ENCODE peak calls at places on chromosomes 2 and 18, in ten cellular contexts. H is CD4-positive, alpha-beta T cell; C is GM13976; I is endothelial cell of umbilical vein; W is CD8-positive, alpha-beta T cell; Q is MCF 10A; Z is cardiac muscle cell; B is right lobe of liver; A is DND-41; F is AG04449. G is an unnamed sample.

GRCh38 chr2:53036196-53036595 is 731.4 kb upstream of the CHAC2 start:
- DNase-seq in H (no peak), C (no peak), I (no peak), W (no peak), Q (no peak), Z (no peak), B (no peak), A (no peak), F (peak; percentile 83), G (no peak)

GRCh38 chr2:237563816-237564215 is 2.6 kb upstream of the PRLH start:
- DNase-seq in H (no peak), C (no peak), I (peak; percentile 14), W (no peak), Q (peak; percentile 31), Z (peak; percentile 80), B (no peak), A (no peak), F (no peak), G (no peak)

GRCh38 chr2:73089270-73090030 is 17.9 kb upstream of the SFXN5 start:
- DNase-seq in H (no peak), C (no peak), I (peak; percentile 73), W (no peak), Q (peak; percentile 79), Z (no peak), B (no peak), A (no peak), F (peak; percentile 98), G (no peak)

GRCh38 chr2:86050301-86050700 is 55.4 kb downstream of the POLR1A start:
- DNase-seq in H (no peak), C (no peak), I (no peak), W (no peak), Q (no peak), Z (no peak), B (no peak), A (no peak), F (no peak), G (no peak)

GRCh38 chr2:1991126-1991525 is 246.8 kb upstream of the PXDN start:
- DNase-seq in H (no peak), C (no peak), I (no peak), W (no peak), Q (no peak), Z (no peak), B (peak; percentile 34), A (no peak), F (no peak), G (no peak)

GRCh38 chr18:8988262-8988871 is 114.1 kb upstream of the NDUFV2 start:
- DNase-seq in H (peak; percentile 47), C (peak; percentile 75), I (peak; percentile 62), W (peak; percentile 62), Q (peak; percentile 70), Z (peak; percentile 72), B (peak; percentile 67), A (peak; percentile 69), F (no peak), G (peak; percentile 78)

GRCh38 chr2:218146056-218146455 is 20.2 kb downstream of the CXCR2 start:
- DNase-seq in H (no peak), C (no peak), I (no peak), W (no peak), Q (no peak), Z (no peak), B (no peak), A (no peak), F (no peak), G (no peak)

GRCh38 chr2:147182260-147182659 is 662.6 kb upstream of the ACVR2A start:
- DNase-seq in H (peak; percentile 31), C (no peak), I (no peak), W (no peak), Q (peak; percentile 75), Z (no peak), B (no peak), A (peak; percentile 12), F (no peak), G (no peak)

GRCh38 chr18:34723143-34723542 is 13.0 kb downstream of the DTNA start:
- DNase-seq in H (no peak), C (no peak), I (no peak), W (no peak), Q (no peak), Z (no peak), B (no peak), A (no peak), F (no peak), G (no peak)

GRCh38 chr2:101793277-101793969 is 95.9 kb downstream of the MAP4K4 start:
- DNase-seq in H (peak; percentile 13), C (no peak), I (no peak), W (peak; percentile 12), Q (no peak), Z (peak; percentile 64), B (no peak), A (no peak), F (no peak), G (peak; percentile 62)
- TF ChIP-seq CTCF in H (no peak), C (no peak), I (no peak), W (no peak), Q (no peak), Z (peak; percentile 25), B (no peak), A (peak; percentile 19), F (peak; percentile 17), G (no peak)

DNA sequence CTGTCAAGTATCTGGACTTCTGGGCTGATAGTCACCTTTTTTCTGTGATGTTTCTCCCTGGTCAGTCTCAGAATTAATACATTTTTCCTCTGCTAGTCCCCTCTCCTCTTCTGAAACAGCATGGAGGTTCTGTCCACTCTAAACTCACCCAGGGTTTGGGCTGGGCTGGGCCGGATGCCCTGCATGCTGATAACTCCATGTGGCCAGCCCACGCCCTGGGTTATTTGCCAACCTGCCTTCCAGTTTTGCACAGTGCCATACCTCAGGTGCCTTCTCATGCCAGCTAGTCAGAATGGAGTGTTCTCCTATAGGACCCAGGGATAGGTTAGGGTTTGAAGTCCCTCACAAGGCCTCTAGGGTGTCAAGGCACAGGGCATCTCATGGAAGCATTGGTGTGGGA is 32.2 kb downstream of the MEX3C start:
- DNase-seq in H (no peak), C (no peak), I (no peak), W (no peak), Q (no peak), Z (no peak), B (no peak), A (no peak), F (no peak), G (no peak)
- TF ChIP-seq CTCF in H (no peak), C (no peak), I (no peak), W (no peak), Q (no peak), Z (no peak), B (no peak), A (no peak), F (no peak), G (no peak)

DNA sequence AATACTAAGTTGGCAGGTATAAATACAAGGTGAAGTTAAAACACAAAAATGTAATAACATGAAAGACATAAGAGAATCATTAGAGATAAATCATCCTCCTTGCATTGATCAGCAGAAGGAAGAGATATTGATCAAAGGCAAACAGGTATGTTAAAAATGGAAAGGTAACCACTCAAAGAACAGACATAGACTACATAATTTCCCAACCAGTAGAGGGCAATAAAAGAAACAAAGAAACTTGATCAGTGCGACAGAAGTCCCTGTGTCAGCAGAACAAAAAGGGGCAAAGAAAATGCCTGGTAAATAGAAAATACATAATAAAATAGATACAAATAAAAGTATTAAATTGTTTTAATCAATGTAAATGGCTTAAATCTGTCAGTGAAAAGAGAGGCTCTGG is 53.6 kb downstream of the FAM228A start:
- DNase-seq in H (no peak), C (peak; percentile 30), I (peak; percentile 39), W (no peak), Q (peak; percentile 23), Z (peak; percentile 21), B (no peak), A (no peak), F (no peak), G (no peak)
- TF ChIP-seq CTCF in H (no peak), C (no peak), I (peak; percentile 12), W (peak; percentile 15), Q (peak; percentile 33), Z (peak; percentile 34), B (peak; percentile 48), A (peak; percentile 43), F (no peak), G (no peak)

GRCh38 chr18:51234117-51235010 is 36.9 kb upstream of the MEX3C start:
- DNase-seq in H (no peak), C (no peak), I (no peak), W (no peak), Q (peak; percentile 49), Z (no peak), B (no peak), A (no peak), F (no peak), G (no peak)
- TF ChIP-seq CTCF in H (no peak), C (no peak), I (no peak), W (no peak), Q (no peak), Z (no peak), B (no peak), A (no peak), F (no peak), G (no peak)

GRCh38 chr2:230798769-230799399 is 65.9 kb upstream of the ITM2C start:
- DNase-seq in H (peak; percentile 41), C (no peak), I (peak; percentile 74), W (peak; percentile 55), Q (peak; percentile 85), Z (peak; percentile 58), B (no peak), A (peak; percentile 44), F (no peak), G (no peak)
- TF ChIP-seq CTCF in H (peak; percentile 82), C (peak; percentile 39), I (peak; percentile 54), W (peak; percentile 87), Q (peak; percentile 75), Z (peak; percentile 70), B (peak; percentile 51), A (peak; percentile 71), F (peak; percentile 69), G (peak; percentile 73)